ENCODE peak calls at places on chromosome X, in eight cellular contexts. One of them, this sample, is unnamed.

GRCh38 chrX:134693644-134694043 is 35.4 kb upstream of the PLAC1 start:
- DNase-seq in uterus: no peak
- DNase-seq in ovary: no peak
- DNase-seq in cardiac muscle cell: no peak
- DNase-seq in MM.1S: no peak
- DNase-seq in CD4-positive, alpha-beta T cell: no peak
- DNase-seq in heart right ventricle: no peak
- DNase-seq in lung: no peak
- DNase-seq in this sample: no peak

GRCh38 chrX:45769919-45770582 is 569.4 kb upstream of the DIPK2B start:
- DNase-seq in uterus: peak; percentile 83
- DNase-seq in heart right ventricle: peak; percentile 69
- DNase-seq in ovary: peak; percentile 69
- DNase-seq in CD4-positive, alpha-beta T cell: no peak
- DNase-seq in lung: peak; percentile 72
- DNase-seq in cardiac muscle cell: no peak
- DNase-seq in MM.1S: no peak
- DNase-seq in this sample: peak; percentile 24

GRCh38 chrX:111102636-111103035 is 6.6 kb downstream of the PAK3 start:
- DNase-seq in heart right ventricle: no peak
- DNase-seq in lung: no peak
- DNase-seq in MM.1S: no peak
- DNase-seq in cardiac muscle cell: no peak
- DNase-seq in ovary: no peak
- DNase-seq in uterus: no peak
- DNase-seq in CD4-positive, alpha-beta T cell: no peak
- DNase-seq in this sample: no peak

GRCh38 chrX:134633832-134634231 is 24.4 kb downstream of the PLAC1 start:
- DNase-seq in heart right ventricle: no peak
- DNase-seq in CD4-positive, alpha-beta T cell: no peak
- DNase-seq in cardiac muscle cell: no peak
- DNase-seq in uterus: no peak
- DNase-seq in MM.1S: no peak
- DNase-seq in lung: no peak
- DNase-seq in ovary: no peak
- DNase-seq in this sample: no peak

GRCh38 chrX:133523094-133523493 is 107.8 kb upstream of the GPC4 start:
- DNase-seq in uterus: no peak
- DNase-seq in ovary: no peak
- DNase-seq in cardiac muscle cell: peak; percentile 59
- DNase-seq in MM.1S: no peak
- DNase-seq in heart right ventricle: no peak
- DNase-seq in CD4-positive, alpha-beta T cell: no peak
- DNase-seq in lung: peak; percentile 70
- DNase-seq in this sample: no peak

GRCh38 chrX:39452404-39452803 is 645.4 kb downstream of the BCOR start:
- DNase-seq in ovary: no peak
- DNase-seq in lung: no peak
- DNase-seq in cardiac muscle cell: no peak
- DNase-seq in heart right ventricle: no peak
- DNase-seq in MM.1S: no peak
- DNase-seq in uterus: no peak
- DNase-seq in CD4-positive, alpha-beta T cell: no peak
- DNase-seq in this sample: no peak

GRCh38 chrX:132294776-132295495 is 75.7 kb upstream of the RAP2C start:
- DNase-seq in ovary: no peak
- DNase-seq in CD4-positive, alpha-beta T cell: no peak
- DNase-seq in lung: no peak
- DNase-seq in heart right ventricle: no peak
- DNase-seq in cardiac muscle cell: no peak
- DNase-seq in uterus: no peak
- DNase-seq in MM.1S: no peak
- DNase-seq in this sample: no peak

GRCh38 chrX:23789386-23790146 is 6.6 kb downstream of the SAT1 start:
- DNase-seq in cardiac muscle cell: no peak
- DNase-seq in CD4-positive, alpha-beta T cell: no peak
- DNase-seq in ovary: no peak
- DNase-seq in lung: no peak
- DNase-seq in uterus: no peak
- DNase-seq in heart right ventricle: no peak
- DNase-seq in MM.1S: no peak
- DNase-seq in this sample: no peak

GRCh38 chrX:39065051-39065871 is 264.0 kb downstream of the MID1IP1 start:
- DNase-seq in ovary: no peak
- DNase-seq in lung: no peak
- DNase-seq in heart right ventricle: no peak
- DNase-seq in cardiac muscle cell: peak; percentile 14
- DNase-seq in MM.1S: no peak
- DNase-seq in uterus: no peak
- DNase-seq in CD4-positive, alpha-beta T cell: no peak
- DNase-seq in this sample: no peak

GRCh38 chrX:64782923-64783322 is 193.3 kb downstream of the ZC4H2 start:
- DNase-seq in cardiac muscle cell: no peak
- DNase-seq in lung: no peak
- DNase-seq in ovary: no peak
- DNase-seq in heart right ventricle: no peak
- DNase-seq in uterus: no peak
- DNase-seq in MM.1S: no peak
- DNase-seq in CD4-positive, alpha-beta T cell: no peak
- DNase-seq in this sample: no peak

GRCh38 chrX:10755477-10756334 is 135.3 kb upstream of the MID1 start:
- DNase-seq in cardiac muscle cell: peak; percentile 80
- DNase-seq in heart right ventricle: no peak
- DNase-seq in ovary: no peak
- DNase-seq in CD4-positive, alpha-beta T cell: no peak
- DNase-seq in MM.1S: no peak
- DNase-seq in lung: no peak
- DNase-seq in uterus: peak; percentile 27
- DNase-seq in this sample: no peak

GRCh38 chrX:110853610-110854009 is 58.0 kb upstream of the CHRDL1 start:
- DNase-seq in lung: no peak
- DNase-seq in heart right ventricle: peak; percentile 3
- DNase-seq in cardiac muscle cell: peak; percentile 58
- DNase-seq in ovary: no peak
- DNase-seq in CD4-positive, alpha-beta T cell: no peak
- DNase-seq in MM.1S: peak; percentile 23
- DNase-seq in uterus: no peak
- DNase-seq in this sample: no peak

GRCh38 chrX:45774961-45775360 is 574.3 kb upstream of the DIPK2B start:
- DNase-seq in MM.1S: no peak
- DNase-seq in cardiac muscle cell: no peak
- DNase-seq in CD4-positive, alpha-beta T cell: no peak
- DNase-seq in lung: no peak
- DNase-seq in heart right ventricle: peak; percentile 25
- DNase-seq in ovary: peak; percentile 31
- DNase-seq in uterus: peak; percentile 83
- DNase-seq in this sample: no peak

GRCh38 chrX:20267924-20268701 is 1.4 kb upstream of the RPS6KA3 start:
- DNase-seq in uterus: peak; percentile 60
- DNase-seq in cardiac muscle cell: peak; percentile 21
- DNase-seq in CD4-positive, alpha-beta T cell: no peak
- DNase-seq in heart right ventricle: peak; percentile 38
- DNase-seq in ovary: peak; percentile 51
- DNase-seq in lung: peak; percentile 49
- DNase-seq in MM.1S: no peak
- DNase-seq in this sample: no peak

GRCh38 chrX:75061701-75062100 is 94.4 kb downstream of the ABCB7 start:
- DNase-seq in heart right ventricle: no peak
- DNase-seq in ovary: no peak
- DNase-seq in uterus: no peak
- DNase-seq in MM.1S: no peak
- DNase-seq in CD4-positive, alpha-beta T cell: no peak
- DNase-seq in cardiac muscle cell: peak; percentile 22
- DNase-seq in lung: no peak
- DNase-seq in this sample: no peak

GRCh38 chrX:149962859-149963757 is 24.8 kb upstream of the EOLA2 start:
- DNase-seq in ovary: peak; percentile 35
- DNase-seq in CD4-positive, alpha-beta T cell: no peak
- DNase-seq in MM.1S: peak; percentile 6
- DNase-seq in cardiac muscle cell: peak; percentile 61
- DNase-seq in heart right ventricle: peak; percentile 42
- DNase-seq in lung: peak; percentile 51
- DNase-seq in uterus: peak; percentile 28
- DNase-seq in this sample: no peak

GRCh38 chrX:66074920-66075879 is 35.3 kb upstream of the VSIG4 start:
- DNase-seq in MM.1S: no peak
- DNase-seq in lung: no peak
- DNase-seq in uterus: no peak
- DNase-seq in heart right ventricle: peak; percentile 12
- DNase-seq in CD4-positive, alpha-beta T cell: no peak
- DNase-seq in cardiac muscle cell: no peak
- DNase-seq in ovary: no peak
- DNase-seq in this sample: no peak

GRCh38 chrX:35590210-35590609 is 207.9 kb upstream of the MAGEB16 start:
- DNase-seq in heart right ventricle: no peak
- DNase-seq in lung: no peak
- DNase-seq in CD4-positive, alpha-beta T cell: no peak
- DNase-seq in ovary: no peak
- DNase-seq in cardiac muscle cell: no peak
- DNase-seq in MM.1S: no peak
- DNase-seq in uterus: no peak
- DNase-seq in this sample: no peak

GRCh38 chrX:14006489-14006888 is 23.2 kb downstream of the GEMIN8 start:
- DNase-seq in CD4-positive, alpha-beta T cell: no peak
- DNase-seq in lung: no peak
- DNase-seq in MM.1S: no peak
- DNase-seq in heart right ventricle: no peak
- DNase-seq in ovary: no peak
- DNase-seq in uterus: no peak
- DNase-seq in cardiac muscle cell: no peak
- DNase-seq in this sample: no peak

GRCh38 chrX:153972368-153973126 is at the start of gene TMEM187:
- DNase-seq in CD4-positive, alpha-beta T cell: peak; percentile 69
- DNase-seq in lung: peak; percentile 87
- DNase-seq in heart right ventricle: peak; percentile 80
- DNase-seq in MM.1S: peak; percentile 93
- DNase-seq in uterus: peak; percentile 88
- DNase-seq in cardiac muscle cell: peak; percentile 85
- DNase-seq in ovary: peak; percentile 88
- DNase-seq in this sample: peak; percentile 69

GRCh38 chrX:115367455-115367854 is 77.9 kb downstream of the LUZP4 start:
- DNase-seq in ovary: no peak
- DNase-seq in lung: no peak
- DNase-seq in MM.1S: no peak
- DNase-seq in uterus: no peak
- DNase-seq in heart right ventricle: no peak
- DNase-seq in CD4-positive, alpha-beta T cell: no peak
- DNase-seq in cardiac muscle cell: no peak
- DNase-seq in this sample: no peak

GRCh38 chrX:136816970-136817369 is 36.2 kb upstream of the ARHGEF6 start:
- DNase-seq in CD4-positive, alpha-beta T cell: no peak
- DNase-seq in heart right ventricle: no peak
- DNase-seq in uterus: no peak
- DNase-seq in ovary: no peak
- DNase-seq in cardiac muscle cell: no peak
- DNase-seq in MM.1S: no peak
- DNase-seq in lung: no peak
- DNase-seq in this sample: no peak

GRCh38 chrX:15242899-15243555 is 26.9 kb downstream of the ASB9 start:
- DNase-seq in cardiac muscle cell: peak; percentile 28
- DNase-seq in MM.1S: peak; percentile 38
- DNase-seq in lung: no peak
- DNase-seq in uterus: no peak
- DNase-seq in heart right ventricle: peak; percentile 4
- DNase-seq in CD4-positive, alpha-beta T cell: peak; percentile 5
- DNase-seq in ovary: no peak
- DNase-seq in this sample: peak; percentile 28

GRCh38 chrX:50211510-50211909 is 6.9 kb downstream of the CCNB3 start:
- DNase-seq in lung: no peak
- DNase-seq in cardiac muscle cell: no peak
- DNase-seq in ovary: no peak
- DNase-seq in uterus: no peak
- DNase-seq in heart right ventricle: no peak
- DNase-seq in CD4-positive, alpha-beta T cell: no peak
- DNase-seq in MM.1S: no peak
- DNase-seq in this sample: no peak
- TF ChIP-seq CTCF in lung: no peak
- TF ChIP-seq CTCF in cardiac muscle cell: peak; percentile 25
- TF ChIP-seq CTCF in ovary: no peak
- TF ChIP-seq CTCF in uterus: no peak
- TF ChIP-seq CTCF in heart right ventricle: no peak
- TF ChIP-seq CTCF in CD4-positive, alpha-beta T cell: no peak
- TF ChIP-seq CTCF in MM.1S: no peak
- TF ChIP-seq CTCF in this sample: no peak

DNA sequence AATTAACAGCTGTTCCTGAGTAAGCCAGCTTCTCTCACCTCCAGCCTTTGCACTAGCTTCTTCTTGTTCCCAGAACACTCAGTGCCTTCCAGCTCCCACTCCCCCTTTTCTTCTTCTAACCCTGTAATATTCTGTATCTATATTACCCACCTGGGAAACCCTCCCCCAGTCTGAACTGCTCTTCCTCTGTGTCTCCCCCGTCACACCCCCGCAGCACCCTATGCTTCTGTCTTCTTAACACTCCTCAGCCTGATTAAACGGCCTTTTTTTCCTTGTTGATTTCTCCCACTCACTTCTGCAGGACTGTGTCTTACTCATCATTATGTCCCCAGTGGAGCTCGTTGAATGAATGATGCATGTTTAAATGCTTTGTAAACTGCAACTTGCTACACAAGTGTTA is 9.0 kb upstream of the LONRF3 start:
- DNase-seq in ovary: no peak
- DNase-seq in MM.1S: no peak
- DNase-seq in lung: no peak
- DNase-seq in heart right ventricle: no peak
- DNase-seq in uterus: no peak
- DNase-seq in CD4-positive, alpha-beta T cell: no peak
- DNase-seq in cardiac muscle cell: no peak
- DNase-seq in this sample: no peak
- H3K9me3 ChIP-seq in ovary: no peaks in the 10 kb centered on the region
- H3K9me3 ChIP-seq in MM.1S: no peaks in the 10 kb centered on the region
- H3K9me3 ChIP-seq in lung: peaks cover 2% of the 10 kb centered on the region
- H3K9me3 ChIP-seq in heart right ventricle: no peaks in the 10 kb centered on the region
- H3K9me3 ChIP-seq in uterus: no peaks in the 10 kb centered on the region
- H3K9me3 ChIP-seq in CD4-positive, alpha-beta T cell: no peaks in the 10 kb centered on the region
- H3K9me3 ChIP-seq in cardiac muscle cell: no peaks in the 10 kb centered on the region
- H3K9me3 ChIP-seq in this sample: no peaks in the 10 kb centered on the region

GRCh38 chrX:148504412-148504950 is 4.1 kb downstream of the AFF2 start:
- DNase-seq in ovary: no peak
- DNase-seq in cardiac muscle cell: peak; percentile 21
- DNase-seq in CD4-positive, alpha-beta T cell: no peak
- DNase-seq in heart right ventricle: no peak
- DNase-seq in lung: no peak
- DNase-seq in MM.1S: no peak
- DNase-seq in uterus: no peak
- DNase-seq in this sample: no peak

GRCh38 chrX:148507413-148507812 is 7.0 kb downstream of the AFF2 start:
- DNase-seq in CD4-positive, alpha-beta T cell: no peak
- DNase-seq in lung: no peak
- DNase-seq in MM.1S: no peak
- DNase-seq in heart right ventricle: no peak
- DNase-seq in ovary: no peak
- DNase-seq in uterus: no peak
- DNase-seq in cardiac muscle cell: no peak
- DNase-seq in this sample: no peak
- H3K27ac ChIP-seq in CD4-positive, alpha-beta T cell: no peak overlapping the region
- H3K27ac ChIP-seq in lung: no peak overlapping the region
- H3K27ac ChIP-seq in MM.1S: no peak overlapping the region
- H3K27ac ChIP-seq in heart right ventricle: no peak overlapping the region
- H3K27ac ChIP-seq in ovary: no peak overlapping the region
- H3K27ac ChIP-seq in uterus: no peak overlapping the region
- H3K27ac ChIP-seq in cardiac muscle cell: no peak overlapping the region
- H3K27ac ChIP-seq in this sample: no peak overlapping the region

GRCh38 chrX:8967471-8967870 is 66.5 kb downstream of the FAM9B start:
- DNase-seq in lung: no peak
- DNase-seq in uterus: no peak
- DNase-seq in ovary: no peak
- DNase-seq in MM.1S: no peak
- DNase-seq in CD4-positive, alpha-beta T cell: no peak
- DNase-seq in cardiac muscle cell: no peak
- DNase-seq in heart right ventricle: no peak
- DNase-seq in this sample: no peak

GRCh38 chrX:8971116-8971515 is 62.8 kb downstream of the FAM9B start:
- DNase-seq in ovary: no peak
- DNase-seq in MM.1S: peak; percentile 67
- DNase-seq in CD4-positive, alpha-beta T cell: no peak
- DNase-seq in cardiac muscle cell: peak; percentile 31
- DNase-seq in uterus: no peak
- DNase-seq in lung: no peak
- DNase-seq in heart right ventricle: no peak
- DNase-seq in this sample: no peak
- TF ChIP-seq CTCF in ovary: no peak
- TF ChIP-seq CTCF in MM.1S: peak; percentile 44
- TF ChIP-seq CTCF in CD4-positive, alpha-beta T cell: peak; percentile 46
- TF ChIP-seq CTCF in cardiac muscle cell: peak; percentile 24
- TF ChIP-seq CTCF in uterus: peak; percentile 8
- TF ChIP-seq CTCF in lung: peak; percentile 23
- TF ChIP-seq CTCF in heart right ventricle: no peak
- TF ChIP-seq CTCF in this sample: peak; percentile 43